ENCODE peak calls at places on chromosomes 5 and 9, in nine cellular contexts. I is AG04450, K is iPS DF 6.9, O is astrocyte of the spinal cord, H is PC-3, W is esophagus squamous epithelium, A is choroid plexus epithelial cell, Q is breast epithelium, Y is endodermal cell. N is an unnamed sample.

GRCh38 chr5:135013947-135014570 is 20.0 kb downstream of the PITX1 start:
- DNase-seq in I (peak; percentile 33), K (no peak), O (no peak), H (peak; percentile 17), W (no peak), A (no peak), Q (peak; percentile 67), Y (peak; percentile 31), N (no peak)

GRCh38 chr5:68365894-68366293 is 150.3 kb downstream of the PIK3R1 start:
- DNase-seq in I (no peak), K (no peak), O (no peak), H (no peak), W (no peak), A (no peak), Q (no peak), Y (no peak), N (no peak)

GRCh38 chr9:131585375-131585774 is 40.1 kb downstream of the PRRT1B start:
- DNase-seq in I (no peak), K (no peak), O (no peak), H (no peak), W (no peak), A (peak; percentile 42), Q (no peak), Y (no peak), N (no peak)

GRCh38 chr5:151257731-151258715 is 5.0 kb downstream of the GM2A start:
- DNase-seq in I (no peak), K (no peak), O (no peak), H (peak; percentile 98), W (no peak), A (peak; percentile 31), Q (no peak), Y (no peak), N (no peak)

GRCh38 chr9:135209852-135210251 is 122.4 kb downstream of the OLFM1 start:
- DNase-seq in I (no peak), K (no peak), O (no peak), H (no peak), W (no peak), A (peak; percentile 3), Q (no peak), Y (no peak), N (no peak)

GRCh38 chr5:452856-453710 is 10.1 kb downstream of the EXOC3 start:
- DNase-seq in I (no peak), K (no peak), O (no peak), H (no peak), W (no peak), A (no peak), Q (no peak), Y (peak; percentile 30), N (no peak)

GRCh38 chr5:151155777-151156731 is 1.5 kb downstream of the ANXA6 start:
- DNase-seq in I (no peak), K (no peak), O (peak; percentile 59), H (no peak), W (no peak), A (peak; percentile 64), Q (no peak), Y (peak; percentile 63), N (peak; percentile 44)

GRCh38 chr9:7976167-7976755 is 176.7 kb upstream of the DMAC1 start:
- DNase-seq in I (no peak), K (no peak), O (peak; percentile 11), H (no peak), W (peak; percentile 3), A (no peak), Q (no peak), Y (no peak), N (no peak)

GRCh38 chr5:150358261-150359095 is 981 bp downstream of the TCOF1 start:
- DNase-seq in I (no peak), K (no peak), O (peak; percentile 8), H (peak; percentile 28), W (no peak), A (no peak), Q (no peak), Y (no peak), N (no peak)

GRCh38 chr9:116355153-116355827 is 201.7 kb downstream of the PAPPA start:
- DNase-seq in I (no peak), K (no peak), O (peak; percentile 50), H (peak; percentile 32), W (no peak), A (peak; percentile 58), Q (no peak), Y (peak; percentile 90), N (no peak)

GRCh38 chr9:92807031-92807756 is 42.6 kb upstream of the BICD2 start:
- DNase-seq in I (no peak), K (no peak), O (no peak), H (no peak), W (no peak), A (no peak), Q (no peak), Y (peak; percentile 49), N (no peak)

GRCh38 chr9:92808726-92809451 is 44.3 kb upstream of the BICD2 start:
- DNase-seq in I (peak; percentile 44), K (peak; percentile 35), O (peak; percentile 66), H (peak; percentile 62), W (no peak), A (peak; percentile 79), Q (peak; percentile 70), Y (peak; percentile 94), N (peak; percentile 53)

GRCh38 chr9:92804727-92805126 is 40.1 kb upstream of the BICD2 start:
- DNase-seq in I (no peak), K (no peak), O (no peak), H (no peak), W (no peak), A (no peak), Q (no peak), Y (no peak), N (no peak)

GRCh38 chr9:92807757-92808725 is 43.4 kb upstream of the BICD2 start:
- DNase-seq in I (no peak), K (no peak), O (no peak), H (no peak), W (no peak), A (no peak), Q (no peak), Y (peak; percentile 71), N (no peak)
- H3K4me3 ChIP-seq in I (no peak overlapping the region), K (peak overlapping the region; percentile 2), O (no peak overlapping the region), H (peak overlapping the region; percentile 58), W (peak overlapping the region; percentile 62), A (no peak overlapping the region), Q (no peak overlapping the region), Y (no peak overlapping the region), N (no peak overlapping the region)

GRCh38 chr9:112354081-112354743 is 20.8 kb upstream of the PTBP3 start:
- DNase-seq in I (no peak), K (no peak), O (no peak), H (no peak), W (no peak), A (peak; percentile 26), Q (no peak), Y (no peak), N (no peak)

GRCh38 chr9:112352209-112352608 is 18.8 kb upstream of the PTBP3 start:
- DNase-seq in I (no peak), K (no peak), O (no peak), H (no peak), W (no peak), A (no peak), Q (no peak), Y (no peak), N (no peak)

GRCh38 chr9:112351184-112351583 is 17.8 kb upstream of the PTBP3 start:
- DNase-seq in I (no peak), K (no peak), O (no peak), H (no peak), W (no peak), A (no peak), Q (no peak), Y (no peak), N (no peak)

GRCh38 chr9:112348993-112349333 is 15.5 kb upstream of the PTBP3 start:
- DNase-seq in I (no peak), K (no peak), O (no peak), H (no peak), W (no peak), A (no peak), Q (no peak), Y (no peak), N (no peak)

GRCh38 chr9:112348257-112348992 is 15.0 kb upstream of the PTBP3 start:
- DNase-seq in I (no peak), K (no peak), O (peak; percentile 69), H (no peak), W (no peak), A (peak; percentile 86), Q (peak; percentile 79), Y (peak; percentile 76), N (peak; percentile 65)
- H3K4me3 ChIP-seq in I (peak overlapping the region; percentile 54), K (no peak overlapping the region), O (peak overlapping the region; percentile 47), H (no peak overlapping the region), W (peak overlapping the region; percentile 67), A (peak overlapping the region; percentile 65), Q (peak overlapping the region; percentile 37), Y (peak overlapping the region; percentile 69), N (peak overlapping the region; percentile 59)

DNA sequence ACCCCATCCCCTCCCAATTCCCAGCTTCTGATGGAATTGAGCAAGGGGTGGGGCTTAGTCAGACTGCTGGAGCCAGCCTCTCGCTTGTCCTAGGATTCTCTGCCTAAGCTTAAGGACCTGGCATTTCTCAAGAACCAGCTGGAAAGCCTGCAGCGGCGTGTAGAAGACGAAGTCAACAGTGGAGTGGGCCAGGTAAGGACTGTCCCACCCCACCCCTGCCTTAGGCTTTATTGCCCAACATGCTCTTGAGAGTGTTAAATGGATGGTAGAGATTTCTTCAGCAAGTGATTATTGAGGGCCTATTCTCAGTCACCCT is 1.1 kb downstream of the SLC35A4 start:
- DNase-seq in I (no peak), K (no peak), O (no peak), H (no peak), W (no peak), A (no peak), Q (no peak), Y (no peak), N (no peak)
- H3K4me3 ChIP-seq in I (peak overlapping the region; percentile 98), K (no peak overlapping the region), O (peak overlapping the region; percentile 94), H (peak overlapping the region; percentile 82), W (peak overlapping the region; percentile 83), A (peak overlapping the region; percentile 76), Q (no peak overlapping the region), Y (peak overlapping the region; percentile 93), N (peak overlapping the region; percentile 96)

GRCh38 chr5:84373506-84373905 is 11.2 kb downstream of the EDIL3 start:
- DNase-seq in I (no peak), K (no peak), O (no peak), H (no peak), W (no peak), A (no peak), Q (no peak), Y (no peak), N (no peak)

GRCh38 chr5:84374568-84374967 is 10.1 kb downstream of the EDIL3 start:
- DNase-seq in I (no peak), K (no peak), O (no peak), H (no peak), W (no peak), A (no peak), Q (no peak), Y (no peak), N (peak; percentile 29)

GRCh38 chr5:84372066-84372700 is 12.5 kb downstream of the EDIL3 start:
- DNase-seq in I (no peak), K (no peak), O (peak; percentile 88), H (no peak), W (no peak), A (peak; percentile 93), Q (no peak), Y (no peak), N (peak; percentile 82)

DNA sequence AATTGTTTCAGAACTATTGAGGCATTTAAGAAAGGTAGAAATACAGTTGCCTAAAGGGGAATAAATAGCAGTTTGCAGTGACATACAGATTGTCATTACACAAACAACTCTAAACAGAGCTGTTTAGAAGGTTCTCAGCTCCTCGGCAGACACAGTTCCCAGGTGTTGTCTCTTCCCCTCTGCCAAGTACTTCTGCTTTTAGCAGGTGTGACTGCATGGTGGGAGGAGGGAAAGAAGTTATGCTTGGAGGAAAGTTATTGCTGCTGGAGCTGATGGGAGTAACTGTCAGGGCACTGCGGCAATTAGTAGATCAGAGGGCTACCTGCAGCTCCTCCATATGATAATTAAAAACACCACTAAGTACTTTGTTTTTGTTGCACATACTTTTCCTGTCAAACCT is 14.5 kb downstream of the EDIL3 start:
- DNase-seq in I (no peak), K (no peak), O (no peak), H (no peak), W (no peak), A (no peak), Q (no peak), Y (peak; percentile 45), N (no peak)
- H3K4me3 ChIP-seq in I (no peak overlapping the region), K (no peak overlapping the region), O (no peak overlapping the region), H (no peak overlapping the region), W (no peak overlapping the region), A (no peak overlapping the region), Q (no peak overlapping the region), Y (no peak overlapping the region), N (no peak overlapping the region)